ENCODE peak calls at places on chromosomes 3 and 15, in eight cellular contexts. One of them, this sample, is unnamed.

GRCh38 chr15:90860942-90861675 is 7.3 kb upstream of the FURIN start:
- DNase-seq in uterus: no peak
- DNase-seq in HCT116: no peak
- DNase-seq in pancreas: no peak
- DNase-seq in GM06990: no peak
- DNase-seq in kidney epithelial cell: no peak
- DNase-seq in fibroblast of mammary gland: no peak
- DNase-seq in body of pancreas: no peak
- DNase-seq in this sample: no peak

GRCh38 chr3:55770077-55770476 is 283.0 kb upstream of the WNT5A start:
- DNase-seq in uterus: no peak
- DNase-seq in HCT116: no peak
- DNase-seq in pancreas: no peak
- DNase-seq in GM06990: no peak
- DNase-seq in kidney epithelial cell: no peak
- DNase-seq in fibroblast of mammary gland: no peak
- DNase-seq in body of pancreas: no peak
- DNase-seq in this sample: no peak

GRCh38 chr3:38379201-38379770 is 32.7 kb downstream of the XYLB start:
- DNase-seq in uterus: no peak
- DNase-seq in HCT116: no peak
- DNase-seq in pancreas: no peak
- DNase-seq in GM06990: no peak
- DNase-seq in kidney epithelial cell: no peak
- DNase-seq in fibroblast of mammary gland: no peak
- DNase-seq in body of pancreas: no peak
- DNase-seq in this sample: no peak

GRCh38 chr3:120678331-120678845 is 3.7 kb downstream of the HGD start:
- DNase-seq in uterus: no peak
- DNase-seq in HCT116: no peak
- DNase-seq in pancreas: no peak
- DNase-seq in GM06990: no peak
- DNase-seq in kidney epithelial cell: peak
- DNase-seq in fibroblast of mammary gland: peak
- DNase-seq in body of pancreas: peak
- DNase-seq in this sample: peak

GRCh38 chr3:52983336-52983807 is 62.5 kb downstream of the SFMBT1 start:
- DNase-seq in uterus: no peak
- DNase-seq in HCT116: no peak
- DNase-seq in pancreas: no peak
- DNase-seq in GM06990: peak
- DNase-seq in kidney epithelial cell: no peak
- DNase-seq in fibroblast of mammary gland: no peak
- DNase-seq in body of pancreas: no peak
- DNase-seq in this sample: no peak

GRCh38 chr3:158768361-158768787 is 33.5 kb upstream of the MFSD1 start:
- DNase-seq in uterus: peak
- DNase-seq in HCT116: no peak
- DNase-seq in pancreas: no peak
- DNase-seq in GM06990: no peak
- DNase-seq in kidney epithelial cell: peak
- DNase-seq in fibroblast of mammary gland: peak
- DNase-seq in body of pancreas: peak
- DNase-seq in this sample: no peak

GRCh38 chr15:53658827-53659226 is 100.6 kb downstream of the WDR72 start:
- DNase-seq in uterus: no peak
- DNase-seq in HCT116: no peak
- DNase-seq in pancreas: no peak
- DNase-seq in GM06990: no peak
- DNase-seq in kidney epithelial cell: no peak
- DNase-seq in fibroblast of mammary gland: no peak
- DNase-seq in body of pancreas: no peak
- DNase-seq in this sample: no peak

GRCh38 chr3:31832576-31832975 is 148.5 kb downstream of the OSBPL10 start:
- DNase-seq in uterus: no peak
- DNase-seq in HCT116: no peak
- DNase-seq in pancreas: no peak
- DNase-seq in GM06990: no peak
- DNase-seq in kidney epithelial cell: no peak
- DNase-seq in fibroblast of mammary gland: no peak
- DNase-seq in body of pancreas: no peak
- DNase-seq in this sample: no peak

GRCh38 chr15:36152961-36153360 is 426.5 kb upstream of the CDIN1 start:
- DNase-seq in uterus: no peak
- DNase-seq in HCT116: no peak
- DNase-seq in pancreas: no peak
- DNase-seq in GM06990: no peak
- DNase-seq in kidney epithelial cell: no peak
- DNase-seq in fibroblast of mammary gland: no peak
- DNase-seq in body of pancreas: no peak
- DNase-seq in this sample: no peak

GRCh38 chr3:69739204-69740102 is at the start of gene MITF:
- DNase-seq in uterus: peak
- DNase-seq in HCT116: peak
- DNase-seq in pancreas: peak
- DNase-seq in GM06990: peak
- DNase-seq in kidney epithelial cell: peak
- DNase-seq in fibroblast of mammary gland: peak
- DNase-seq in body of pancreas: peak
- DNase-seq in this sample: peak

GRCh38 chr3:192060160-192060783 is 599.3 kb downstream of the PYDC2 start:
- DNase-seq in uterus: no peak
- DNase-seq in HCT116: no peak
- DNase-seq in pancreas: no peak
- DNase-seq in GM06990: no peak
- DNase-seq in kidney epithelial cell: no peak
- DNase-seq in fibroblast of mammary gland: no peak
- DNase-seq in body of pancreas: no peak
- DNase-seq in this sample: no peak

DNA sequence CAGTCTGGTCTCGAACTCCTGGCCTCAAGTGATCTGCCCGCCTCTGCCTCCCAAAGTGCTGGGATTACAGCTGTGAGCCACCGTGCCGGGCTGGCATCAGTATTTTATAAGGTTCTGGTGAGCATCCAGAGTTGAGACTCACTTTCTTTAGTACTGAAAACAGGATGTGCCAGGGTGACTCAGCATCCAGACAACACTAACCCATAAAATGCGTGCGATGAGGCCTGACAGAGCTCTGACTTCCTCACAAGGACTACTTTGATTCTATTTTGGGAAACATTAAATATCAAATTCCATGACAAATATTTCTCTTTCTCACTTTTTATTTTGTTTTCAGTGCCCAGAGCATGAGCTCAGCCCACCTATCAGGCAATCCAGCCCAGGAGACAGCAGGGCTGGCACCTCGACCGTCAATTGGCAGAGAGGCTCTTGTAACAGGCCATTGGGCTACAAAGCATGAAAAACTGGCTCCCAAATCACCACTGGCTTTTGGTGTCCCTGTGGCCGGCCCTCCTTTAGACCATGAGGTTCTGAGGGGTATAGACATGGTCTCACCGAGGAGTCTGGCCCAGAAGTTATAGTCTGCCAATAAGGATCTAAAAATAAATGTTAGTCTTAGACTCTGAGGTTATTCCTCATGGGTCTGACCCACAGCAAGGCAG is 75.0 kb downstream of the FEM1B start:
- DNase-seq in uterus: peak
- DNase-seq in HCT116: peak
- DNase-seq in pancreas: no peak
- DNase-seq in GM06990: no peak
- DNase-seq in kidney epithelial cell: peak
- DNase-seq in fibroblast of mammary gland: peak
- DNase-seq in body of pancreas: no peak
- DNase-seq in this sample: no peak
- H3K4me3 ChIP-seq in uterus: no peak
- H3K4me3 ChIP-seq in HCT116: no peak
- H3K4me3 ChIP-seq in pancreas: no peak
- H3K4me3 ChIP-seq in GM06990: no peak
- H3K4me3 ChIP-seq in kidney epithelial cell: no peak
- H3K4me3 ChIP-seq in fibroblast of mammary gland: no peak
- H3K4me3 ChIP-seq in body of pancreas: no peak
- H3K4me3 ChIP-seq in this sample: no peak

DNA sequence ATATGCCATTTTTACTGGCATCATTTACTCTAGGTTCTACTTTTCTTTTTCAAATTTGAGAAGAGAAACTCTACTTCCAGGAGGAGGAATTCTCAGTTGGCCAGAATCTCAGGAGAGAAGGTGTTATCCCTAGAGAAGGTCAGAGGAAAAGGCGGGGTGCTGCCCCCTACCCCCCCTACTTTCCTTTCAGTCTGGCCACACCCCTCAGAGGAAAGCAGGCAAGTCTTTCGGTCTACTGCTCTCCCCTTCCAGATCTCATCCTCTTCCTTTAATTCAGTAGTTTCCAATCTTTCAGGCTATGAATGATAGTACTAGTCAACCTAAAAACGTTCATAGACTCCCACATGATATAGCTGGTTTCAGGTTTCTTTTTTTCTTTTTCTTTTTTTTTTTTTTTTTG is 366.5 kb upstream of the TBL1XR1 start:
- DNase-seq in uterus: no peak
- DNase-seq in HCT116: no peak
- DNase-seq in pancreas: no peak
- DNase-seq in GM06990: no peak
- DNase-seq in kidney epithelial cell: no peak
- DNase-seq in fibroblast of mammary gland: no peak
- DNase-seq in body of pancreas: no peak
- DNase-seq in this sample: no peak
- TF ChIP-seq CTCF in uterus: no peak
- TF ChIP-seq CTCF in HCT116: no peak
- TF ChIP-seq CTCF in pancreas: no peak
- TF ChIP-seq CTCF in GM06990: no peak
- TF ChIP-seq CTCF in kidney epithelial cell: no peak
- TF ChIP-seq CTCF in fibroblast of mammary gland: no peak
- TF ChIP-seq CTCF in body of pancreas: no peak
- TF ChIP-seq CTCF in this sample: no peak

GRCh38 chr15:68580026-68580882 is 1.5 kb downstream of the CORO2B start:
- DNase-seq in uterus: no peak
- DNase-seq in HCT116: no peak
- DNase-seq in pancreas: no peak
- DNase-seq in GM06990: no peak
- DNase-seq in kidney epithelial cell: no peak
- DNase-seq in fibroblast of mammary gland: no peak
- DNase-seq in body of pancreas: no peak
- DNase-seq in this sample: no peak
- H3K4me3 ChIP-seq in uterus: peak
- H3K4me3 ChIP-seq in HCT116: peak
- H3K4me3 ChIP-seq in pancreas: no peak
- H3K4me3 ChIP-seq in GM06990: no peak
- H3K4me3 ChIP-seq in kidney epithelial cell: peak
- H3K4me3 ChIP-seq in fibroblast of mammary gland: peak
- H3K4me3 ChIP-seq in body of pancreas: no peak
- H3K4me3 ChIP-seq in this sample: peak

GRCh38 chr15:82809308-82810060 is at the start of gene WHAMM:
- DNase-seq in uterus: peak
- DNase-seq in HCT116: peak
- DNase-seq in pancreas: peak
- DNase-seq in GM06990: peak
- DNase-seq in kidney epithelial cell: peak
- DNase-seq in fibroblast of mammary gland: peak
- DNase-seq in body of pancreas: peak
- DNase-seq in this sample: peak
- TF ChIP-seq CTCF in uterus: peak
- TF ChIP-seq CTCF in HCT116: no peak
- TF ChIP-seq CTCF in pancreas: no peak
- TF ChIP-seq CTCF in GM06990: no peak
- TF ChIP-seq CTCF in kidney epithelial cell: no peak
- TF ChIP-seq CTCF in fibroblast of mammary gland: no peak
- TF ChIP-seq CTCF in body of pancreas: no peak
- TF ChIP-seq CTCF in this sample: no peak

DNA sequence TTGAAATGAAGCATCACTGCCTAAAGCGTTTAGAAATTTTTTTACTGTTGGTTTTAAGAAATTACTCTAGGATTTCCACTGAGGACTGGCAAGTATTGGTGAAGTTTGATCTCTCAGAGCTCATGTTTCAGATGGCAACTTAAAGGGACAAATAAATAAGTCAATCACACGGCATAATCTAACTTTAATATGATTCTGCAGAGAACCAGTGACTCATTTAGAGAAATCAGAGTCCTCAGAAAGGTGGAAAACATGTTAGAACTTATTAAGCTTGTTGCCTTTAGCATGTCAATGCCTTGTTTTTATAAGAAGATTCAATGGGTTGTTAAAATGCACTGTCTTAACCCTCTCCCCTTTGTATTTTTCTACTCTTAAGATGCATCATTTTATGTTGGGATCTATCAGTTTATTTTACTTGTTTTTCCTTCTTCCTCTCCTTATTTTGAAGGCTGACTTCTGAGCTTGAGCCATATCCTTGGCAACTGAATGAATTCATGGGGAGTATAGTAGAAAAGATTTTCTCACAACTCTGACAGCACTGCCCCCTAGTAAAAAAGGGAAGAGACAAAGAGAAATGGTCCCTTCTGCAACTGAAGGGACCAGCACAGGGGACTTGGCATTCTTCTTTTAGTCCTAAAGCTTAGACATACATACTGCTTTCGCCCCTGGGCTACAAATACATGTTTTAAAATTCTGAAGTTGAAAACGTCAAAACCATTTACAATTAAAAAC is 431.2 kb downstream of the LPP start:
- DNase-seq in uterus: no peak
- DNase-seq in HCT116: no peak
- DNase-seq in pancreas: no peak
- DNase-seq in GM06990: no peak
- DNase-seq in kidney epithelial cell: no peak
- DNase-seq in fibroblast of mammary gland: peak
- DNase-seq in body of pancreas: no peak
- DNase-seq in this sample: no peak
- H3K4me3 ChIP-seq in uterus: no peak
- H3K4me3 ChIP-seq in HCT116: no peak
- H3K4me3 ChIP-seq in pancreas: no peak
- H3K4me3 ChIP-seq in GM06990: no peak
- H3K4me3 ChIP-seq in kidney epithelial cell: no peak
- H3K4me3 ChIP-seq in fibroblast of mammary gland: no peak
- H3K4me3 ChIP-seq in body of pancreas: no peak
- H3K4me3 ChIP-seq in this sample: no peak

GRCh38 chr15:39171944-39172368 is 408.9 kb upstream of the THBS1 start:
- DNase-seq in uterus: peak
- DNase-seq in HCT116: peak
- DNase-seq in pancreas: peak
- DNase-seq in GM06990: no peak
- DNase-seq in kidney epithelial cell: peak
- DNase-seq in fibroblast of mammary gland: peak
- DNase-seq in body of pancreas: peak
- DNase-seq in this sample: peak
- TF ChIP-seq CTCF in uterus: peak
- TF ChIP-seq CTCF in HCT116: peak
- TF ChIP-seq CTCF in pancreas: no peak
- TF ChIP-seq CTCF in GM06990: no peak
- TF ChIP-seq CTCF in kidney epithelial cell: peak
- TF ChIP-seq CTCF in fibroblast of mammary gland: peak
- TF ChIP-seq CTCF in body of pancreas: peak
- TF ChIP-seq CTCF in this sample: peak

GRCh38 chr3:181730934-181731333 is 19.2 kb downstream of the SOX2 start:
- DNase-seq in uterus: no peak
- DNase-seq in HCT116: no peak
- DNase-seq in pancreas: no peak
- DNase-seq in GM06990: no peak
- DNase-seq in kidney epithelial cell: no peak
- DNase-seq in fibroblast of mammary gland: no peak
- DNase-seq in body of pancreas: no peak
- DNase-seq in this sample: no peak
- H3K4me3 ChIP-seq in uterus: no peak
- H3K4me3 ChIP-seq in HCT116: no peak
- H3K4me3 ChIP-seq in pancreas: no peak
- H3K4me3 ChIP-seq in GM06990: no peak
- H3K4me3 ChIP-seq in kidney epithelial cell: no peak
- H3K4me3 ChIP-seq in fibroblast of mammary gland: no peak
- H3K4me3 ChIP-seq in body of pancreas: no peak
- H3K4me3 ChIP-seq in this sample: no peak

GRCh38 chr3:194300392-194300758 is 50.8 kb downstream of the CPN2 start:
- DNase-seq in uterus: peak
- DNase-seq in HCT116: no peak
- DNase-seq in pancreas: no peak
- DNase-seq in GM06990: no peak
- DNase-seq in kidney epithelial cell: no peak
- DNase-seq in fibroblast of mammary gland: peak
- DNase-seq in body of pancreas: peak
- DNase-seq in this sample: peak
- TF ChIP-seq CTCF in uterus: peak
- TF ChIP-seq CTCF in HCT116: no peak
- TF ChIP-seq CTCF in pancreas: no peak
- TF ChIP-seq CTCF in GM06990: no peak
- TF ChIP-seq CTCF in kidney epithelial cell: peak
- TF ChIP-seq CTCF in fibroblast of mammary gland: peak
- TF ChIP-seq CTCF in body of pancreas: peak
- TF ChIP-seq CTCF in this sample: peak